ENCODE peak calls at places on chromosome X, in four cellular contexts. Z, S, O and W are unnamed samples.

GRCh38 chrX:21745756-21746155 is 12.2 kb downstream of the SMPX start:
- DNase-seq in Z (no peak), O (no peak), S (no peak), W (no peak)

GRCh38 chrX:106201502-106202178 is 33.5 kb downstream of the PWWP3B start:
- DNase-seq in Z (peak; percentile 3), S (no peak), O (no peak), W (peak; percentile 30)

GRCh38 chrX:72306851-72307645 is 1.3 kb upstream of the CITED1 start:
- DNase-seq in Z (no peak), S (peak; percentile 17), O (no peak), W (peak; percentile 56)

GRCh38 chrX:42597481-42597880 is 180.5 kb downstream of the PPP1R2C start:
- DNase-seq in S (no peak), Z (no peak), O (no peak), W (no peak)

GRCh38 chrX:153408871-153409351 is 2.4 kb upstream of the ZFP92 start:
- DNase-seq in Z (no peak), O (no peak), S (no peak), W (no peak)

GRCh38 chrX:13223868-13224555 is 95.8 kb downstream of the ATXN3L start:
- DNase-seq in S (peak; percentile 39), Z (no peak), O (no peak), W (no peak)

GRCh38 chrX:107483976-107484726 is 34.7 kb downstream of the FRMPD3 start:
- DNase-seq in O (no peak), S (no peak), Z (no peak), W (peak; percentile 44)

GRCh38 chrX:104343408-104344129 is 88.8 kb upstream of the ESX1 start:
- DNase-seq in S (peak; percentile 49), O (peak; percentile 7), Z (peak; percentile 43), W (peak; percentile 58)

GRCh38 chrX:53374923-53375322 is 47.5 kb downstream of the SMC1A start:
- DNase-seq in Z (no peak), S (no peak), O (no peak), W (no peak)

GRCh38 chrX:131477498-131477897 is 66.4 kb upstream of the OR13H1 start:
- DNase-seq in S (no peak), Z (peak; percentile 58), O (no peak), W (peak; percentile 9)

GRCh38 chrX:10109695-10110094 is 47.1 kb upstream of the CLCN4 start:
- DNase-seq in S (no peak), O (no peak), Z (no peak), W (no peak)

GRCh38 chrX:134669378-134670098 is 11.3 kb upstream of the PLAC1 start:
- DNase-seq in S (no peak), Z (no peak), O (no peak), W (no peak)

GRCh38 chrX:40755291-40756249 is 20.2 kb upstream of the MED14 start:
- DNase-seq in O (no peak), Z (no peak), S (no peak), W (no peak)

GRCh38 chrX:46710425-46710824 is 48.5 kb downstream of the SLC9A7 start:
- DNase-seq in Z (no peak), S (peak; percentile 0), O (no peak), W (no peak)

GRCh38 chrX:50801135-50801534 is 12.9 kb downstream of the SHROOM4 start:
- DNase-seq in Z (no peak), O (no peak), S (no peak), W (no peak)

GRCh38 chrX:34918856-34919255 is 23.7 kb upstream of the FAM47B start:
- DNase-seq in Z (no peak), S (peak; percentile 9), O (no peak), W (peak; percentile 47)

GRCh38 chrX:12779534-12779933 is 11.7 kb upstream of the PRPS2 start:
- DNase-seq in Z (no peak), O (no peak), S (peak; percentile 37), W (no peak)

GRCh38 chrX:97416461-97416860 is 532.8 kb downstream of the RPA4 start:
- DNase-seq in Z (no peak), S (no peak), O (no peak), W (no peak)

GRCh38 chrX:39850630-39851152 is 247.1 kb downstream of the BCOR start:
- DNase-seq in Z (no peak), S (no peak), O (no peak), W (no peak)

GRCh38 chrX:15761564-15762191 is 23.6 kb downstream of the CA5B start:
- DNase-seq in Z (no peak), O (no peak), S (no peak), W (peak; percentile 33)

GRCh38 chrX:49308604-49309269 is 5.3 kb downstream of the GAGE10 start:
- DNase-seq in Z (no peak), O (no peak), S (no peak), W (no peak)

GRCh38 chrX:38038501-38038900 is 32.1 kb downstream of the SYTL5 start:
- DNase-seq in S (no peak), Z (no peak), O (peak; percentile 31), W (no peak)

GRCh38 chrX:19883878-19884277 is 3.5 kb downstream of the SH3KBP1 start:
- DNase-seq in S (no peak), Z (no peak), O (peak; percentile 78), W (no peak)

GRCh38 chrX:50204364-50204899 is at the start of gene CCNB3:
- DNase-seq in Z (no peak), O (peak; percentile 36), S (peak; percentile 33), W (peak; percentile 48)

GRCh38 chrX:11665144-11666040 is at the start of gene ARHGAP6:
- DNase-seq in S (no peak), Z (no peak), O (no peak), W (peak; percentile 43)

GRCh38 chrX:72101597-72102037 is 30.1 kb downstream of the RTL5 start:
- DNase-seq in O (no peak), S (no peak), Z (no peak), W (no peak)

GRCh38 chrX:47278684-47279083 is 45.9 kb downstream of the USP11 start:
- DNase-seq in S (peak; percentile 34), Z (no peak), O (no peak), W (no peak)

GRCh38 chrX:103756736-103757135 is 19.9 kb upstream of the PLP1 start:
- DNase-seq in Z (no peak), O (no peak), S (no peak), W (no peak)

GRCh38 chrX:24594531-24594930 is 52.6 kb downstream of the PCYT1B start:
- DNase-seq in Z (no peak), O (no peak), S (no peak), W (no peak)

GRCh38 chrX:51899741-51900140 is 6.3 kb downstream of the MAGED1 start:
- DNase-seq in O (no peak), Z (no peak), S (no peak), W (no peak)

GRCh38 chrX:51905711-51906110 is 12.3 kb downstream of the MAGED1 start:
- DNase-seq in Z (no peak), O (no peak), S (no peak), W (no peak)

GRCh38 chrX:51902651-51903050 is 9.2 kb downstream of the MAGED1 start:
- DNase-seq in O (no peak), S (no peak), Z (no peak), W (no peak)
- H3K36me3 ChIP-seq in O (no peaks in the 10 kb centered on the region), S (peaks cover 4% of the 10 kb centered on the region), Z (peaks cover 12% of the 10 kb centered on the region), W (peaks cover 50% of the 10 kb centered on the region)

GRCh38 chrX:69060631-69061408 is 104.4 kb downstream of the PJA1 start:
- DNase-seq in S (peak; percentile 21), Z (no peak), O (no peak), W (peak; percentile 58)
- TF ChIP-seq SUZ12 in S (no peak), Z (no peak), O (no peak), W (no peak)

DNA sequence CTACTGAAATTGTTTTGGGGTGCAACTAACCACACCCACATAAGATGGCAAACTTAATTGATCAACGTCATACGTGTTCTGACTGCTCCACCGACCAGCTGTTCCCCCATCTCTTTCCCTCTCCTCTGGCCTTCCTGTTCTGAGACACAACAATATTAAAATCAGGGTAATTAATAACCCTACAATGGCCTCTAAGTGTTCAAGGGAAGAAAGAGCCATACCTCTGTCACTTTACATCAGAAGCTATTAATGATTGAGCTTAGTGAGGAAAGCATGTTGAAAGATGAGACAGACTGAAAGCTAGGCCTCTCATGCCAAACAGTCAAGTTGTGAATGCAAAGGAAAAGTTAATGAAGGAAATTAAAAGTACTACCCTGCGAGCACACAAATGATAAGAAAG is 173.9 kb upstream of the FTHL17 start:
- DNase-seq in O (no peak), Z (no peak), S (no peak), W (no peak)
- H3K36me3 ChIP-seq in O (no peaks in the 10 kb centered on the region), Z (no peaks in the 10 kb centered on the region), S (no peaks in the 10 kb centered on the region), W (no peaks in the 10 kb centered on the region)

GRCh38 chrX:112863850-112864249 is 23.2 kb upstream of the AMOT start:
- DNase-seq in S (no peak), Z (no peak), O (no peak), W (no peak)

GRCh38 chrX:112868586-112868985 is 28.0 kb upstream of the AMOT start:
- DNase-seq in Z (no peak), O (no peak), S (no peak), W (no peak)

GRCh38 chrX:112867570-112867969 is 26.9 kb upstream of the AMOT start:
- DNase-seq in O (no peak), Z (no peak), S (no peak), W (peak; percentile 16)

GRCh38 chrX:112866175-112866574 is 25.5 kb upstream of the AMOT start:
- DNase-seq in O (no peak), Z (no peak), S (no peak), W (no peak)

DNA sequence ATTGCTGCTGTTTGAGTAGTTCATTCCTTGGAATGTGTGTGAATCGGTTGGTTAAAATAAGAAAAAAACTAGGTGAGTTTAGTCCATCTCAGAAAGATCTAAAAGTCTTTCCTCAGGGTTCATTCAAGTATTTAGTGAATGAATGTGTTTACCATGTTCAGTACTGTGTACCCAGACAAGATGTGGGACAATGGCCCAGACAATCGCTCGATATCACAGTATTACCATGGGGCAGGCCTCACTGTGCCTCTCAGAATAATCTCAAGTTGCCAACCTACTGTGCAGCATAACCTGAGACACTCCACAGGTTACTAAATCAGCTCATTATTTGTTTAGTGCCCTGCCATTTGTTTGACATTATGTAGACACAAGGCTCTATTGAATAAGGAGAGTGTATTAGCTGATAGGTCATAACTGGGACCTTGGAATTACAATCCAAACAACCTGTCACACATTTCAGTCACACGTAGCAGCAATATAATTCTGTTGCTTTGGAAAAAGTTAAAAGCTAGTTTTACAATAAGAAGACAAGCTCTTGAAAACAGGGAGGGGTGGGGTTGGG is 24.9 kb upstream of the AMOT start:
- DNase-seq in S (no peak), Z (no peak), O (no peak), W (no peak)
- TF ChIP-seq SUZ12 in S (no peak), Z (no peak), O (no peak), W (no peak)